ENCODE peak calls at places on chromosome 7, in six cellular contexts. Q, C, V, H, T and S are unnamed samples.

GRCh38 chr7:120583835-120584586 is 273.9 kb downstream of the TSPAN12 start:
- DNase-seq in Q (peak), C (peak), V (no peak), H (peak), T (no peak), S (no peak)

GRCh38 chr7:140081774-140082425 is 19.1 kb upstream of the PARP12 start:
- DNase-seq in Q (no peak), C (no peak), V (no peak), H (no peak), T (no peak), S (no peak)

GRCh38 chr7:116552616-116553015 is 27.8 kb downstream of the CAV1 start:
- DNase-seq in Q (no peak), C (peak), V (no peak), H (peak), T (no peak), S (no peak)

GRCh38 chr7:93442478-93443224 is 131.9 kb downstream of the CALCR start:
- DNase-seq in Q (peak), C (peak), V (peak), H (peak), T (peak), S (peak)

GRCh38 chr7:19538036-19538435 is 170.8 kb downstream of the POLR1F start:
- DNase-seq in Q (no peak), C (no peak), V (no peak), H (peak), T (no peak), S (no peak)

GRCh38 chr7:20388064-20388463 is 57.4 kb downstream of the ITGB8 start:
- DNase-seq in Q (no peak), C (no peak), V (no peak), H (no peak), T (no peak), S (no peak)

GRCh38 chr7:17942231-17942630 is 1.9 kb upstream of the SNX13 start:
- DNase-seq in Q (peak), C (no peak), V (no peak), H (no peak), T (no peak), S (no peak)

GRCh38 chr7:137402535-137403258 is 59.2 kb upstream of the PTN start:
- DNase-seq in Q (no peak), C (no peak), V (peak), H (no peak), T (peak), S (no peak)

GRCh38 chr7:45178241-45179225 is 20.9 kb downstream of the RAMP3 start:
- DNase-seq in Q (no peak), C (no peak), V (no peak), H (no peak), T (no peak), S (peak)

GRCh38 chr7:114502454-114503254 is 88.0 kb downstream of the FOXP2 start:
- DNase-seq in Q (no peak), C (peak), V (no peak), H (peak), T (no peak), S (no peak)

DNA sequence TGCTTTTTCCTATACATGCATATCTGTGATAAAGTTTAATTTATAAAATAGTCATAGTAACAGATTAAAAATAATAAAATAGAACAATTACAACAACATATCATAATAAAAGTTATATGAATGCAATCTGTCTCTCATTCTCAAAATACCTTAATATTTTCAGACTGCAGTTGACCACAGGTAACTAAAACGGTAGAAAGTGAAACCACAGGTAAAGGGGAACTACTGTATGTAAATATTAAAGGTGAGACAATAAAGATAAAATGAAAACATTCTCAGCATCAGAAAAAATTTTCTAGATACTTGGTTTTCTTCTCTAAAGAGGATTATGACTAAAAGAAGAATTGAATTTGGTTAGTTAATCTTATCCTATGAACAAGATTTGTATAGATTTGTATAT is 6.0 kb downstream of the FKBP14 start:
- DNase-seq in Q (no peak), C (no peak), V (no peak), H (no peak), T (no peak), S (no peak)
- H4K91ac ChIP-seq in Q (no peak), C (no peak), V (no peak), H (no peak), T (no peak), S (no peak)

GRCh38 chr7:80273327-80273726 is 138.7 kb downstream of the GNAI1 start:
- DNase-seq in Q (peak), C (peak), V (no peak), H (peak), T (no peak), S (no peak)
- H4K91ac ChIP-seq in Q (no peak), C (no peak), V (no peak), H (no peak), T (no peak), S (no peak)

DNA sequence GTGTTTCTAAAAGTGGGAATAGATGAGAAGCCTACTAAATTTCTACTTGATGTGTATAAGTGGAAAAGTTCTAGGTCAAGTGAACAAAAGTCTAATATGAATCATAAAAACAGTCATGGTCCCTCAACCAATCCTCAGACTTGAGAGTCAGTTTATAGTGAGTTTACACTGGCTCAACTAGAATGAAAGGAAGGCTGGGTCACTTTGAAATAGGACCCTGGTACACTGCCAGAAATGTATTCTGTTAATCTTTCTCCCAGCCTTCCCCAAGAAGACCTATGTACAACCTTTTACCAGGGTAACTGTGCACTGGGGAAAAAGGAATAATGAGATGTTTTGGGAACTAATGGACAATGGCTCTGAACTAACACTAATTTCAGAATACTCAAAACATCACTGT is 17.3 kb downstream of the ELMO1 start:
- DNase-seq in Q (no peak), C (no peak), V (no peak), H (no peak), T (no peak), S (no peak)
- H4K91ac ChIP-seq in Q (no peak), C (no peak), V (no peak), H (no peak), T (no peak), S (no peak)

DNA sequence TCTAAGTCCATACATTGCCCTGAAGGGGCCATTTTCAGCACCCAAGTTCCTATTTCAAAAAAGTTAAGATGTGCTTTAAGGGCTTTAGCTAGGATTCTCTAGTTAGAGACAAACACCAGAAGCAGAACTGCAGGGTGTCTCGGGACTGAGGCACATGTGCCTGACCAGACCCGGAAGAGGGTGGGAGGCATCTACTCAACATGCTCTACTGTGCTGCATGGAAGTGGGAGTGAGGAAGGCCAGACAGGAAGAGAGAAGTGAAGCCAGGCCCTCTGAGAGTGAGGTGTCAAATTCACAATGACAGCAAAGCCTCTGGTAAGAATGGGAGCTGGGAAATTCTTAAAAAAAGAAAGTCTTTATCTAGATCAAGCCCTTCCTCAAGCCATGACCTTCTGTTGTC is 38.8 kb downstream of the PLXNA4 start:
- DNase-seq in Q (no peak), C (no peak), V (no peak), H (no peak), T (no peak), S (no peak)
- H4K91ac ChIP-seq in Q (no peak), C (no peak), V (no peak), H (no peak), T (no peak), S (no peak)

DNA sequence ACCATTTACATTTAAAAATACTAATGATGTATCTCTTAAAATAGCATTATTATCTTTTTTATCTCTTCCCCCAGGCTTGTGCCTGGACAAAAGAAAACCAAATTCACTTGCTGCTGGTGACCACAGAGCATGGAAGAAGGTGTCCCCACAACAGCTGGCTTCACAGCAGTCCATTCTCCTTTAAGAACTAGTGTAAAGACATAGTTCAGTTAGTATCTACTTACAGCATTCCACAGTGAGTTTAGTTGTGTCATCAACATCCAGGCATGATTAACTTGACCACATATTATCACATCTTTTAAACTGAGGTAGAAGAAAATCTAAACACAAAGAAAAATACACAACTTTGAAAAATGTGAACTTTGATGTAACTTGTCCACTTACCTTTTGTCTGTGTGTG is 55.0 kb downstream of the LRRC17 start:
- DNase-seq in Q (no peak), C (peak), V (no peak), H (peak), T (no peak), S (no peak)
- H4K91ac ChIP-seq in Q (no peak), C (no peak), V (no peak), H (no peak), T (no peak), S (no peak)